ENCODE peak calls at places on chromosomes 11 and 22, in six cellular contexts. P, S, A, O, B and K are unnamed samples.

GRCh38 chr22:50218153-50218995 is 17.6 kb downstream of the SELENOO start:
- DNase-seq in P (no peak), A (no peak), S (no peak), B (no peak), O (no peak), K (no peak)

GRCh38 chr11:69220581-69221051 is 64.9 kb downstream of the SMIM38 start:
- DNase-seq in B (no peak), S (no peak), O (no peak), P (no peak), A (no peak), K (no peak)

GRCh38 chr22:30675436-30675835 is 7.8 kb upstream of the DUSP18 start:
- DNase-seq in O (no peak), S (no peak), A (no peak), P (no peak), B (no peak), K (no peak)

GRCh38 chr11:94417386-94417987 is 16.3 kb upstream of the GPR83 start:
- DNase-seq in B (no peak), O (peak), A (peak), S (no peak), P (no peak), K (no peak)

GRCh38 chr11:84857746-84858145 is 769.4 kb downstream of the DLG2 start:
- DNase-seq in B (no peak), A (peak), S (no peak), O (no peak), P (no peak), K (no peak)

GRCh38 chr11:514606-515005 is 7.6 kb upstream of the RNH1 start:
- DNase-seq in B (no peak), P (no peak), O (no peak), S (no peak), A (no peak), K (no peak)

GRCh38 chr11:1260023-1260501 is 37.2 kb downstream of the MUC5B start:
- DNase-seq in S (no peak), P (peak), A (no peak), O (no peak), B (no peak), K (no peak)

GRCh38 chr11:68328374-68329091 is 16.1 kb downstream of the LRP5 start:
- DNase-seq in O (no peak), A (no peak), S (no peak), P (peak), B (no peak), K (no peak)

GRCh38 chr22:48786679-48786996 is 1041.0 kb downstream of the BRD1 start:
- DNase-seq in S (no peak), B (no peak), A (no peak), O (no peak), P (peak), K (no peak)

GRCh38 chr11:119791701-119792151 is 62.7 kb upstream of the NECTIN1 start:
- DNase-seq in B (no peak), S (no peak), O (no peak), A (peak), P (no peak), K (no peak)

GRCh38 chr11:40186401-40187091 is 1272.9 kb downstream of the LRRC4C start:
- DNase-seq in O (no peak), B (no peak), A (no peak), S (no peak), P (no peak), K (no peak)

GRCh38 chr11:46306296-46306853 is 28.9 kb downstream of the CREB3L1 start:
- DNase-seq in O (no peak), S (no peak), P (no peak), B (no peak), A (peak), K (no peak)

GRCh38 chr11:86577663-86578636 is 94.5 kb downstream of the ME3 start:
- DNase-seq in O (peak), S (no peak), A (peak), B (no peak), P (no peak), K (no peak)

GRCh38 chr11:14503023-14503422 is 3.4 kb upstream of the COPB1 start:
- DNase-seq in O (no peak), A (peak), P (no peak), B (no peak), S (no peak), K (no peak)

GRCh38 chr11:88555829-88556202 is 218.3 kb upstream of the CTSC start:
- DNase-seq in A (peak), B (no peak), O (no peak), S (no peak), P (no peak), K (no peak)

GRCh38 chr11:100674212-100674611 is 12.9 kb upstream of the ARHGAP42 start:
- DNase-seq in B (no peak), S (no peak), A (peak), O (no peak), P (no peak), K (no peak)

GRCh38 chr11:40328890-40329617 is 1130.4 kb downstream of the LRRC4C start:
- DNase-seq in O (peak), S (no peak), P (no peak), A (peak), B (no peak), K (peak)

GRCh38 chr11:123122852-123123251 is 60.9 kb upstream of the HSPA8 start:
- DNase-seq in O (no peak), B (no peak), S (no peak), P (no peak), A (no peak), K (no peak)

GRCh38 chr11:125550780-125551179 is 18.5 kb upstream of the EI24 start:
- DNase-seq in B (no peak), P (no peak), A (no peak), O (no peak), S (no peak), K (no peak)

GRCh38 chr11:93529707-93530467 is 13.3 kb downstream of the SMCO4 start:
- DNase-seq in O (no peak), B (no peak), P (no peak), S (no peak), A (peak), K (no peak)

GRCh38 chr22:50656122-50657070 is 16.2 kb upstream of the SHANK3 start:
- DNase-seq in O (no peak), S (no peak), P (no peak), B (no peak), A (peak), K (no peak)

GRCh38 chr11:118430956-118431355 is 5.3 kb upstream of the KMT2A start:
- DNase-seq in P (no peak), S (no peak), A (no peak), B (no peak), O (no peak), K (no peak)

GRCh38 chr11:22130462-22131053 is 62.3 kb upstream of the ANO5 start:
- DNase-seq in S (no peak), B (no peak), A (no peak), P (no peak), O (no peak), K (no peak)

GRCh38 chr11:27471588-27472397 is 797 bp downstream of the LGR4 start:
- DNase-seq in A (no peak), O (peak), B (peak), S (peak), P (no peak), K (peak)

GRCh38 chr11:1669546-1670218 is 27.3 kb upstream of the KRTAP5-6 start:
- DNase-seq in B (no peak), S (no peak), P (no peak), A (no peak), O (no peak), K (no peak)

GRCh38 chr11:117618273-117618672 is 178.7 kb downstream of the DSCAML1 start:
- DNase-seq in S (no peak), A (no peak), B (no peak), P (no peak), O (no peak), K (no peak)

GRCh38 chr11:69560141-69560790 is 78.8 kb downstream of the LINC01488 start:
- DNase-seq in O (no peak), A (no peak), B (no peak), S (peak), P (no peak), K (no peak)

GRCh38 chr11:46917109-46918086 is 952 bp downstream of the LRP4 start:
- DNase-seq in B (peak), S (no peak), P (no peak), A (no peak), O (no peak), K (no peak)

GRCh38 chr11:2139691-2140337 is 625 bp upstream of the IGF2 start:
- DNase-seq in B (no peak), A (no peak), S (no peak), O (no peak), P (no peak), K (peak)

GRCh38 chr11:61497473-61497872 is 11.1 kb upstream of the LRRC10B start:
- DNase-seq in B (no peak), S (no peak), A (no peak), P (no peak), O (no peak), K (no peak)

GRCh38 chr11:1153105-1153950 is 4.4 kb upstream of the MUC5AC start:
- DNase-seq in B (no peak), O (no peak), A (no peak), S (peak), P (no peak), K (no peak)

DNA sequence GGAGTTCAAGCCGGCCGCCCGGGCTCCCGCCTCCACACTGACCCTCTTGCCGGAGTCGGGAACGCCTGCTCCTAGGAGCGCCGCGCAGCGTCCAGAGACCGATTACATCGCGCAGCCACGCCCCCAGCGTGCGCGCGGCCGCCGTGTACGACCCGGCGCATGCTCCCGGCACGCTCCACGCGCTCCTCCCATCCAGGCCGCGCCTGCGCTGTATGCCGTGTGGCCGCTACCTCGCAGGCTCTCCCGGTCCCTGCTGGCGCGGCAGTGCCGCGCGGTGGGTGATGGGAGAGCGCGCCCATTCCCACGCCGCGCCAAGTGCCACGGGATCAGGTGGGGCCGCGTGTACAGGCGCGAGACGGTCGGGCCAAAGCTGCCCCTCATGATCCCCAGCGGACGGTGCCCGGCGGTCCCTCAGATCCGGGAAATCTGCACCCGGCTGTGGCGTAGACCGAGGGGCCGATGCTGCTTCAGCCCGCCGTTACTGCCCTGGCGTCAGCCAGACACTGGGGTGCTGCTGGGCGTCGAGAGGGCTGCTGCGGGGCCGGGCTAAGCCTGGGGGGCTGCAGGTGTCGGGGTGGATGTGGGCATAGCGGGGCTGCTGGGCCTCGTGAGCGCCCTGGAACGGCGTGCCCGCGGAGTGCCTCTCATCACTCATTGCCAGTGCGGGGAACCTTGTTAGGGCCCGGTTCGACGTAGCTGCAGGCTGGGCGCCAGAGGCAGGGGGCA is at the start of the genes GNB1L and RTL10:
- DNase-seq in S (peak), A (peak), P (peak), O (peak), B (peak), K (peak)
- TF ChIP-seq CTCF in S (no peak), A (peak), P (no peak), O (peak), B (no peak), K (no peak)

GRCh38 chr11:20238712-20239111 is 78.4 kb upstream of the DBX1 start:
- DNase-seq in B (no peak), A (no peak), O (no peak), S (no peak), P (no peak), K (no peak)

GRCh38 chr11:20248345-20248744 is 88.1 kb upstream of the DBX1 start:
- DNase-seq in O (no peak), B (no peak), S (no peak), P (no peak), A (no peak), K (no peak)

GRCh38 chr11:20247540-20248138 is 87.4 kb upstream of the DBX1 start:
- DNase-seq in B (no peak), O (no peak), A (no peak), S (no peak), P (no peak), K (no peak)

GRCh38 chr11:20249313-20249873 is 89.1 kb upstream of the DBX1 start:
- DNase-seq in S (no peak), B (no peak), A (no peak), O (no peak), P (no peak), K (no peak)

GRCh38 chr11:20243974-20244373 is 83.7 kb upstream of the DBX1 start:
- DNase-seq in O (no peak), B (no peak), P (no peak), S (no peak), A (no peak), K (no peak)
- TF ChIP-seq CTCF in O (no peak), B (no peak), P (no peak), S (no peak), A (no peak), K (no peak)

GRCh38 chr11:57222239-57222638 is 14.8 kb downstream of the APLNR start:
- DNase-seq in B (no peak), O (no peak), S (no peak), P (no peak), A (no peak), K (no peak)

GRCh38 chr11:57224126-57224525 is 12.9 kb downstream of the APLNR start:
- DNase-seq in O (no peak), B (no peak), A (no peak), S (no peak), P (no peak), K (no peak)

GRCh38 chr11:57228600-57228999 is 8.4 kb downstream of the APLNR start:
- DNase-seq in B (no peak), A (no peak), P (no peak), S (no peak), O (no peak), K (no peak)

GRCh38 chr11:57223601-57224000 is 13.4 kb downstream of the APLNR start:
- DNase-seq in B (no peak), A (peak), S (no peak), P (no peak), O (no peak), K (no peak)

GRCh38 chr11:57224537-57224936 is 12.5 kb downstream of the APLNR start:
- DNase-seq in O (no peak), B (no peak), S (no peak), P (no peak), A (peak), K (no peak)
- TF ChIP-seq CTCF in O (no peak), B (no peak), S (no peak), P (no peak), A (no peak), K (no peak)

GRCh38 chr22:24421428-24421931 is 5.9 kb upstream of the ADORA2A start:
- DNase-seq in O (no peak), P (peak), A (no peak), S (no peak), B (no peak), K (no peak)
- TF ChIP-seq CTCF in O (no peak), P (peak), A (no peak), S (no peak), B (no peak), K (peak)

DNA sequence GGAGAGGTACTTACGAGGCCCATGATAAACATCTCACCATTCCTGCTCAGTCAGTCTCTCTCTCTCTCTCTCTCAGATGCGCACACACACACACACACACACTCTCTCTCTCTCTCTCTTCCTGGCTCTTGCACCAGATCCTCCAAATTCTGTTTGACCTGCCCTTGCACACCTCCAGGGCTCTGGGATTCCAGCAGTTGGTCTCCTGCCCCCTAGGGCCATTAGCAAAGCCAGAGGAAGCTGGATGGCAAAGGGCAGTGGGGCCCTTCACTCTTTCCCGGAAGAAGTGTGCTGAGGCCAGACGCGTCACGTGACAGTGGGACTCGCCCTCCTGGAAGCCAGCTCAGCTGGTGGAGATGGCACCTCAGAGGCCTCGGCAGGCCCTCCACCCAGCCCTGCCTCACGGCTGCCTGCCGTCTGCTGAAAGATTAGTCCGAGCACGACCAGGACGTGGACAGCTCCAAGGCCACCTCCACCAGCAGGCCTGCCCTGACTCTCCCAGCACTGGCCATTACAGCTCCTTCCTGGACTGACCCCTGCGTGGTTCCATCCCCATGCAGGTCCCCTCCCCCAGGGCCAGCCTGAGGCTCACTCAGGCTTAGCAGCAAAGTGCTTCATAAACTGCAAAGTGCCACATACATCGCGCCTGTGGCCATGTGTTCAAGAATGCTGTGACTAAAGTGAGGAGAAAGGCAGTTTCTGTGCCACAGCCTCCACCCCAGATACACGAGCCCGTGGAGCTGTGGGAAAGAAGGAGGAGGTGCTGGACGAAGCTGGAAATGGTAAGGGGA is 3.7 kb downstream of the PDGFB start:
- DNase-seq in P (peak), B (no peak), A (no peak), O (peak), S (no peak), K (peak)
- TF ChIP-seq CTCF in P (no peak), B (no peak), A (no peak), O (no peak), S (no peak), K (no peak)

GRCh38 chr11:128464878-128465277 is 122.5 kb downstream of the ETS1 start:
- DNase-seq in S (no peak), B (no peak), A (no peak), O (no peak), P (no peak), K (no peak)

GRCh38 chr11:128465946-128466688 is 121.2 kb downstream of the ETS1 start:
- DNase-seq in S (no peak), O (no peak), A (no peak), P (no peak), B (no peak), K (no peak)

GRCh38 chr11:128467041-128467440 is 120.3 kb downstream of the ETS1 start:
- DNase-seq in A (no peak), O (no peak), S (no peak), P (no peak), B (no peak), K (no peak)

GRCh38 chr11:128463975-128464374 is 123.4 kb downstream of the ETS1 start:
- DNase-seq in O (no peak), S (no peak), P (no peak), B (no peak), A (peak), K (no peak)

GRCh38 chr11:128465531-128465930 is 121.8 kb downstream of the ETS1 start:
- DNase-seq in S (no peak), A (no peak), B (no peak), O (no peak), P (no peak), K (no peak)
- TF ChIP-seq CTCF in S (no peak), A (no peak), B (no peak), O (no peak), P (no peak), K (no peak)

GRCh38 chr11:17986711-17987220 is 26.1 kb downstream of the SERGEF start:
- DNase-seq in B (no peak), O (no peak), S (no peak), P (no peak), A (no peak), K (no peak)
- TF ChIP-seq CTCF in B (no peak), O (no peak), S (no peak), P (no peak), A (peak), K (no peak)

GRCh38 chr11:12089473-12089872 is 20.9 kb upstream of the MICAL2 start:
- DNase-seq in P (no peak), S (no peak), O (no peak), A (peak), B (no peak), K (no peak)

GRCh38 chr11:12088531-12088930 is 21.9 kb upstream of the MICAL2 start:
- DNase-seq in A (no peak), P (no peak), B (no peak), O (no peak), S (no peak), K (no peak)

GRCh38 chr11:12089041-12089440 is 21.3 kb upstream of the MICAL2 start:
- DNase-seq in P (no peak), O (no peak), A (no peak), B (no peak), S (no peak), K (no peak)

GRCh38 chr11:12087075-12087775 is 23.2 kb upstream of the MICAL2 start:
- DNase-seq in P (peak), S (no peak), B (no peak), O (no peak), A (peak), K (no peak)

GRCh38 chr11:12088047-12088481 is 22.3 kb upstream of the MICAL2 start:
- DNase-seq in P (no peak), S (no peak), B (no peak), A (peak), O (no peak), K (no peak)
- TF ChIP-seq CTCF in P (no peak), S (peak), B (no peak), A (peak), O (peak), K (no peak)

DNA sequence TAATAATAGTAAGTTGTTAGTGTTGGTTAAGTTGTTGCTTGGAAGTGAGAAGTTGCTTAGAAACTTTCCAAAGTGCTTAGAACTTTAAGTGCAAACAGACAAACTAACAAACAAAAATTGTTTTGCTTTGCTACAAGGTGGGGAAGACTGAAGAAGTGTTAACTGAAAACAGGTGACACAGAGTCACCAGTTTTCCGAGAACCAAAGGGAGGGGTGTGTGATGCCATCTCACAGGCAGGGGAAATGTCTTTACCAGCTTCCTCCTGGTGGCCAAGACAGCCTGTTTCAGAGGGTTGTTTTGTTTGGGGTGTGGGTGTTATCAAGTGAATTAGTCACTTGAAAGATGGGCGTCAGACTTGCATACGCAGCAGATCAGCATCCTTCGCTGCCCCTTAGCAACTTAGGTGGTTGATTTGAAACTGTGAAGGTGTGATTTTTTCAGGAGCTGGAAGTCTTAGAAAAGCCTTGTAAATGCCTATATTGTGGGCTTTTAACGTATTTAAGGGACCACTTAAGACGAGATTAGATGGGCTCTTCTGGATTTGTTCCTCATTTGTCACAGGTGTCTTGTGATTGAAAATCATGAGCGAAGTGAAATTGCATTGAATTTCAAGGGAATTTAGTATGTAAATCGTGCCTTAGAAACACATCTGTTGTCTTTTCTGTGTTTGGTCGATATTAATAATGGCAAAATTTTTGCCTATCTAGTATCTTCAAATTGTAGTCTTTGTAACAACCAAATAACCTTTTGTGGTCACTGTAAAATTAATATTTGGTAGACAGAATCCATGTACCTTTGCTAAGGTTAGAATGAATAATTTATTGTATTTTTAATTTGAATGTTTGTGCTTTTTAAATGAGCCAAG is 2.7 kb downstream of the NEAT1 start:
- DNase-seq in O (peak), A (peak), S (peak), P (peak), B (no peak), K (no peak)
- TF ChIP-seq CTCF in O (no peak), A (no peak), S (no peak), P (no peak), B (no peak), K (no peak)

GRCh38 chr11:43685483-43685882 is 4.9 kb downstream of the HSD17B12 start:
- DNase-seq in A (no peak), S (no peak), O (no peak), P (no peak), B (no peak), K (no peak)
- TF ChIP-seq CTCF in A (no peak), S (no peak), O (no peak), P (no peak), B (no peak), K (no peak)